ENCODE peak calls at places on chromosomes 5 and 9, in ten cellular contexts. N is anterior cingulate cortex; A is activated T-cell treated with anti-CD3 and anti-CD28 coated beads, Interleukin-2, amount 50 U/mL, for 24 hours; H is fibroblast of mammary gland; M is GM12865; J is amygdala; K is GM06990; G is transverse colon; Q is stomach; E is T-cell. X is an unnamed sample.

GRCh38 chr5:177500685-177501522 is 3.5 kb upstream of the PDLIM7 start:
- DNase-seq in N (peak; percentile 66), A (peak; percentile 90), H (peak; percentile 85), M (peak; percentile 86), J (peak; percentile 83), K (no peak), G (peak; percentile 91), Q (peak; percentile 93), E (peak; percentile 85), X (peak; percentile 97)

GRCh38 chr9:114722937-114723620 is 41.1 kb upstream of the TEX48 start:
- DNase-seq in N (no peak), A (no peak), H (peak; percentile 31), M (no peak), J (no peak), K (no peak), G (no peak), Q (no peak), E (no peak), X (peak; percentile 48)

GRCh38 chr9:116700882-116701836 is 14.1 kb downstream of the TRIM32 start:
- DNase-seq in N (no peak), A (no peak), H (no peak), M (peak; percentile 12), J (no peak), K (no peak), G (no peak), Q (no peak), E (no peak), X (no peak)

GRCh38 chr5:132215329-132215728 is 12.3 kb downstream of the P4HA2 start:
- DNase-seq in N (peak; percentile 62), A (no peak), H (peak; percentile 99), M (no peak), J (peak; percentile 79), K (no peak), G (peak; percentile 80), Q (peak; percentile 93), E (no peak), X (peak; percentile 98)

GRCh38 chr5:126917918-126918623 is 112.3 kb downstream of the MARCHF3 start:
- DNase-seq in N (no peak), A (no peak), H (peak; percentile 39), M (no peak), J (peak; percentile 28), K (no peak), G (no peak), Q (no peak), E (no peak), X (no peak)

GRCh38 chr5:53253421-53253871 is 143.9 kb upstream of the MOCS2 start:
- DNase-seq in N (no peak), A (no peak), H (peak; percentile 37), M (peak; percentile 2), J (no peak), K (no peak), G (no peak), Q (no peak), E (no peak), X (no peak)

GRCh38 chr5:175163586-175164275 is 280.3 kb downstream of the DRD1 start:
- DNase-seq in N (no peak), A (no peak), H (no peak), M (no peak), J (no peak), K (no peak), G (no peak), Q (no peak), E (no peak), X (no peak)

GRCh38 chr5:9398227-9398626 is 147.6 kb downstream of the SEMA5A start:
- DNase-seq in N (no peak), A (no peak), H (peak; percentile 48), M (no peak), J (no peak), K (no peak), G (no peak), Q (no peak), E (no peak), X (no peak)

GRCh38 chr5:66860199-66860975 is 264.2 kb downstream of the MAST4 start:
- DNase-seq in N (no peak), A (no peak), H (peak; percentile 27), M (no peak), J (no peak), K (no peak), G (no peak), Q (no peak), E (no peak), X (no peak)

GRCh38 chr9:78026416-78026815 is 5.2 kb downstream of the GNAQ start:
- DNase-seq in N (no peak), A (no peak), H (peak; percentile 77), M (no peak), J (no peak), K (no peak), G (no peak), Q (no peak), E (no peak), X (no peak)